ENCODE peak calls at places on chromosomes 2 and 18, in ten cellular contexts. E, C, X, U, Y, Q, D, Z, N and I are unnamed samples.
A peak's percentile ranks its signal among the peaks of the same experiment; 100 is the strongest.

GRCh38 chr2:209663666-209664065 is 108.0 kb upstream of the UNC80 start:
- DNase-seq in E (no peak), C (no peak), X (no peak), U (no peak), Y (no peak), Q (no peak), D (no peak), Z (no peak), N (no peak), I (no peak)

GRCh38 chr2:8472545-8473361 is 209.1 kb upstream of the ID2 start:
- DNase-seq in E (no peak), C (no peak), X (no peak), U (no peak), Y (peak; percentile 29), Q (no peak), D (no peak), Z (no peak), N (no peak), I (peak; percentile 53)

GRCh38 chr18:44579028-44579692 is 101.5 kb upstream of the SETBP1 start:
- DNase-seq in E (no peak), C (peak; percentile 9), X (no peak), U (no peak), Y (no peak), Q (peak; percentile 20), D (no peak), Z (no peak), N (peak; percentile 43), I (peak; percentile 3)

GRCh38 chr18:64888956-64889355 is 740.1 kb upstream of the LINC00305 start:
- DNase-seq in E (no peak), C (no peak), X (no peak), U (no peak), Y (no peak), Q (no peak), D (no peak), Z (no peak), N (no peak), I (no peak)

GRCh38 chr2:149920389-149920788 is 332.8 kb upstream of the MMADHC start:
- DNase-seq in E (no peak), C (no peak), X (no peak), U (no peak), Y (no peak), Q (no peak), D (no peak), Z (no peak), N (no peak), I (no peak)

GRCh38 chr2:16442971-16443370 is 222.7 kb downstream of the CYRIA start:
- DNase-seq in E (no peak), C (no peak), X (no peak), U (no peak), Y (no peak), Q (no peak), D (no peak), Z (no peak), N (no peak), I (no peak)

GRCh38 chr18:28112056-28112470 is 64.9 kb downstream of the CDH2 start:
- DNase-seq in E (no peak), C (peak; percentile 15), X (no peak), U (no peak), Y (no peak), Q (peak; percentile 89), D (no peak), Z (no peak), N (peak; percentile 25), I (no peak)

GRCh38 chr2:27953077-27953476 is 62.5 kb downstream of the BABAM2 start:
- DNase-seq in E (no peak), C (no peak), X (no peak), U (no peak), Y (no peak), Q (no peak), D (no peak), Z (no peak), N (no peak), I (no peak)

GRCh38 chr2:241001413-241002274 is 3.2 kb downstream of the SNED1 start:
- DNase-seq in E (no peak), C (no peak), X (no peak), U (no peak), Y (peak; percentile 57), Q (no peak), D (no peak), Z (no peak), N (no peak), I (no peak)

GRCh38 chr2:200618590-200619021 is 32.8 kb downstream of the AOX1 start:
- DNase-seq in E (no peak), C (no peak), X (no peak), U (no peak), Y (no peak), Q (no peak), D (no peak), Z (no peak), N (peak; percentile 20), I (peak; percentile 46)

GRCh38 chr2:156903335-156903734 is 354.2 kb upstream of the GALNT5 start:
- DNase-seq in E (no peak), C (no peak), X (no peak), U (no peak), Y (no peak), Q (no peak), D (no peak), Z (no peak), N (no peak), I (no peak)

GRCh38 chr2:48210189-48210588 is 303.9 kb upstream of the FBXO11 start:
- DNase-seq in E (no peak), C (no peak), X (no peak), U (no peak), Y (no peak), Q (no peak), D (no peak), Z (no peak), N (no peak), I (no peak)

GRCh38 chr2:176931588-176932563 is 280.7 kb upstream of the HNRNPA3 start:
- DNase-seq in E (no peak), C (peak; percentile 55), X (no peak), U (no peak), Y (no peak), Q (peak; percentile 73), D (no peak), Z (no peak), N (no peak), I (no peak)

GRCh38 chr2:144358979-144359541 is 160.9 kb downstream of the ZEB2 start:
- DNase-seq in E (no peak), C (no peak), X (no peak), U (no peak), Y (no peak), Q (peak; percentile 58), D (no peak), Z (no peak), N (peak; percentile 14), I (no peak)

GRCh38 chr2:71620851-71621251 is 167.5 kb downstream of the DYSF start:
- DNase-seq in E (no peak), C (no peak), X (no peak), U (peak; percentile 31), Y (no peak), Q (no peak), D (no peak), Z (no peak), N (no peak), I (no peak)

GRCh38 chr2:134389331-134389835 is 135.5 kb downstream of the MGAT5 start:
- DNase-seq in E (no peak), C (no peak), X (no peak), U (no peak), Y (no peak), Q (no peak), D (no peak), Z (no peak), N (no peak), I (no peak)